ENCODE peak calls at places on chromosomes 6 and 20, in four cellular contexts. F is Panc1, V is K562, B is HepG2. M is an unnamed sample.

GRCh38 chr6:12851123-12851695 is 134.6 kb downstream of the PHACTR1 start:
- DNase-seq in F (no peak), V (no peak), B (no peak), M (no peak)

GRCh38 chr20:4837760-4838159 is 116.1 kb downstream of the PRND start:
- DNase-seq in F (no peak), V (no peak), B (no peak), M (no peak)

GRCh38 chr6:143740213-143740612 is 62.4 kb downstream of the PHACTR2 start:
- DNase-seq in F (no peak), V (no peak), B (no peak), M (no peak)

GRCh38 chr6:80674669-80675068 is 568.2 kb downstream of the BCKDHB start:
- DNase-seq in F (no peak), V (no peak), B (no peak), M (no peak)

GRCh38 chr6:53411451-53411850 is 62.7 kb upstream of the ELOVL5 start:
- DNase-seq in F (no peak), V (no peak), B (no peak), M (no peak)

GRCh38 chr20:2946988-2947961 is 74.0 kb downstream of the PTPRA start:
- DNase-seq in F (no peak), V (peak; percentile 30), B (peak; percentile 100), M (no peak)

GRCh38 chr6:109800771-109801170 is 109.7 kb downstream of the FIG4 start:
- DNase-seq in F (no peak), V (no peak), B (no peak), M (no peak)

GRCh38 chr6:86937219-86938079 is at the start of gene HTR1E:
- DNase-seq in F (no peak), V (peak; percentile 51), B (peak; percentile 42), M (peak; percentile 4)

GRCh38 chr6:98828991-98829411 is 5.4 kb upstream of the POU3F2 start:
- DNase-seq in F (no peak), V (no peak), B (no peak), M (no peak)

GRCh38 chr6:116840091-116840490 is 11.2 kb upstream of the GPRC6A start:
- DNase-seq in F (no peak), V (peak; percentile 11), B (no peak), M (no peak)

GRCh38 chr6:136655251-136656014 is 105.2 kb upstream of the MAP7 start:
- DNase-seq in F (no peak), V (no peak), B (no peak), M (no peak)

GRCh38 chr20:17898548-17898994 is 70.0 kb downstream of the SNX5 start:
- DNase-seq in F (peak; percentile 53), V (peak; percentile 53), B (peak; percentile 80), M (peak; percentile 56)

GRCh38 chr20:17595846-17596245 is 26.0 kb downstream of the DSTN start:
- DNase-seq in F (no peak), V (no peak), B (no peak), M (no peak)

GRCh38 chr20:2756056-2756611 is 44.3 kb downstream of the CPXM1 start:
- DNase-seq in F (no peak), V (peak; percentile 43), B (peak; percentile 64), M (peak; percentile 19)

GRCh38 chr6:134111062-134111677 is 58.7 kb upstream of the SLC2A12 start:
- DNase-seq in F (peak; percentile 18), V (peak; percentile 83), B (peak; percentile 82), M (peak; percentile 58)

GRCh38 chr6:146990284-146990683 is 213.9 kb upstream of the STXBP5 start:
- DNase-seq in F (no peak), V (no peak), B (peak; percentile 13), M (no peak)

GRCh38 chr6:121932071-121933009 is 467.1 kb upstream of the HSF2 start:
- DNase-seq in F (peak; percentile 46), V (no peak), B (peak; percentile 10), M (peak; percentile 61)

GRCh38 chr6:120122401-120122800 is 772.8 kb upstream of the MAN1A1 start:
- DNase-seq in F (no peak), V (no peak), B (no peak), M (no peak)

GRCh38 chr6:2179950-2180349 is 65.5 kb downstream of the GMDS start:
- DNase-seq in F (no peak), V (no peak), B (no peak), M (no peak)

GRCh38 chr6:6915813-6916547 is 191.8 kb upstream of the RREB1 start:
- DNase-seq in F (no peak), V (no peak), B (no peak), M (no peak)

GRCh38 chr6:82570083-82570482 is 206.5 kb downstream of the TPBG start:
- DNase-seq in F (no peak), V (no peak), B (peak; percentile 13), M (no peak)

GRCh38 chr6:26089272-26089671 is 2.0 kb downstream of the HFE start:
- DNase-seq in F (no peak), V (no peak), B (no peak), M (no peak)

GRCh38 chr6:125989631-125990030 is 3.3 kb downstream of the TRMT11 start:
- DNase-seq in F (no peak), V (no peak), B (peak; percentile 74), M (no peak)

GRCh38 chr6:153193176-153193885 is 62.2 kb upstream of the RGS17 start:
- DNase-seq in F (no peak), V (no peak), B (no peak), M (no peak)

GRCh38 chr6:166949533-166950442 is 6.6 kb downstream of the RNASET2 start:
- DNase-seq in F (no peak), V (no peak), B (no peak), M (no peak)

DNA sequence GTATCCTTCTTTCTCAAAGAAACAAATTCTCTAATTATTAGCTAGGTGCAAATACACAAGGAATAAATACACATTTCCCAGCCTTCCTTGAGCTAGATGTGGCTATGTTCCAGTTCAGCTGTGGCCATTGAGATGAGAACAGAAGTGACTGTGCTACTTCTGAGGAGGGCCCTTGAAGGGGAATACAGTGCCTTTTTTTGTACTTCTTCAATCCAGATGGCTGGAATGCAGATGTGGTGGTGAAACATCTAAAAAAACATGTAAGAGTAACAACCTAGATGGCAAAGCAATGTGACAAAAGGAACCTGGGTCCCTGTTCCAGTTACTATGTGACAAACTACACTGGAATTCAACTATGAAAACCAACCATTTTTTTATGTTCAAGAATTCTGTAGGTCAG is 115.4 kb upstream of the DST start:
- DNase-seq in F (no peak), V (no peak), B (no peak), M (no peak)
- H3K4me1 ChIP-seq in F (peaks cover 73% of the 10 kb centered on the region), V (no peaks in the 10 kb centered on the region), B (no peaks in the 10 kb centered on the region), M (peaks cover 77% of the 10 kb centered on the region)

GRCh38 chr20:44454301-44454963 is 21.2 kb upstream of the TTPAL start:
- DNase-seq in F (no peak), V (no peak), B (no peak), M (no peak)
- TF ChIP-seq TCF7L2 in F (no peak), V (no peak), B (no peak), M (no peak)

GRCh38 chr6:42782689-42783176 is 881 bp downstream of the BICRAL start:
- DNase-seq in F (no peak), V (peak; percentile 91), B (peak; percentile 83), M (peak; percentile 56)

GRCh38 chr6:42784739-42785498 is 3.1 kb downstream of the BICRAL start:
- DNase-seq in F (no peak), V (no peak), B (no peak), M (no peak)

GRCh38 chr6:42781811-42782688 is at the start of gene BICRAL:
- DNase-seq in F (no peak), V (peak; percentile 82), B (peak; percentile 70), M (peak; percentile 46)

GRCh38 chr6:42783177-42783875 is 1.5 kb downstream of the BICRAL start:
- DNase-seq in F (no peak), V (peak; percentile 82), B (peak; percentile 56), M (no peak)

GRCh38 chr6:42783876-42784738 is 2.3 kb downstream of the BICRAL start:
- DNase-seq in F (no peak), V (no peak), B (no peak), M (no peak)
- H3K4me1 ChIP-seq in F (peaks cover 23% of the 10 kb centered on the region), V (peaks cover 31% of the 10 kb centered on the region), B (peaks cover 58% of the 10 kb centered on the region), M (peaks cover 14% of the 10 kb centered on the region)

GRCh38 chr6:31844507-31844906 is 17.0 kb downstream of the HSPA1B start:
- DNase-seq in F (no peak), V (no peak), B (no peak), M (no peak)
- TF ChIP-seq TCF7L2 in F (no peak), V (no peak), B (no peak), M (no peak)

DNA sequence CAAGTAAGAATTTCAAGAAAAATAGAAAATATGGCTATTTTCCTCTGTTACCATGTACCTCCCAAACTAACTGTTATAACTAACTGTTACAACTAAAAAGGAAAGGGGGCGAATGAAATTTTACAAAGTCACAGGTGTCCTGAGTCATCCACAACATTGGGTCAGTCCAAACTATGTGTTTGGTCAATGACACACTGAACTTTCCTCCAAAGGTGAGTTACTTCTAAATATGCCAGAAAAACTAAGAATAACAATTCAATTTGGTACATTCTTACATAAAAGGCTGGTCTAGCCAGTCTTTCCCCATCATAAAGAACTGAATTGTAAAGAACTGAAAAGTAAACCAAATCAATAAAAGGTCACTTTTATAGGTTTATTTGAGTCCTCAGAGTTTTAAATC is 44.3 kb downstream of the ILRUN start:
- DNase-seq in F (no peak), V (no peak), B (no peak), M (no peak)
- H3K4me1 ChIP-seq in F (peaks cover 13% of the 10 kb centered on the region), V (peaks cover 13% of the 10 kb centered on the region), B (peaks cover 29% of the 10 kb centered on the region), M (peaks cover 11% of the 10 kb centered on the region)